ENCODE peak calls at places on chromosomes 3 and 15, in four cellular contexts. One of them, this sample, is unnamed.
A peak's percentile ranks its signal among the peaks of the same experiment; 100 is the strongest.

GRCh38 chr3:110174908-110175307 is 837.6 kb upstream of the DPPA4 start:
- DNase-seq in HepG2: no peak
- DNase-seq in K562: no peak
- DNase-seq in H1: no peak
- DNase-seq in this sample: no peak

GRCh38 chr3:159987291-159987711 is 1.3 kb upstream of the IL12A start:
- DNase-seq in HepG2: no peak
- DNase-seq in K562: no peak
- DNase-seq in H1: no peak
- DNase-seq in this sample: no peak

GRCh38 chr3:84039091-84039490 is 919.7 kb upstream of the CADM2 start:
- DNase-seq in HepG2: no peak
- DNase-seq in K562: no peak
- DNase-seq in H1: no peak
- DNase-seq in this sample: no peak

GRCh38 chr3:49469037-49469875 is 811 bp upstream of the DAG1 start:
- DNase-seq in HepG2: peak; percentile 52
- DNase-seq in K562: peak; percentile 28
- DNase-seq in H1: peak; percentile 65
- DNase-seq in this sample: no peak

GRCh38 chr3:135055449-135055848 is 260.4 kb downstream of the EPHB1 start:
- DNase-seq in HepG2: no peak
- DNase-seq in K562: no peak
- DNase-seq in H1: no peak
- DNase-seq in this sample: no peak

GRCh38 chr3:77815467-77815866 is 775.6 kb downstream of the ROBO2 start:
- DNase-seq in HepG2: peak; percentile 1
- DNase-seq in K562: no peak
- DNase-seq in H1: no peak
- DNase-seq in this sample: no peak

GRCh38 chr3:195182470-195182795 is 88.5 kb downstream of the XXYLT1 start:
- DNase-seq in HepG2: no peak
- DNase-seq in K562: no peak
- DNase-seq in H1: no peak
- DNase-seq in this sample: no peak

GRCh38 chr3:72906154-72906553 is 18.3 kb downstream of the GXYLT2 start:
- DNase-seq in HepG2: no peak
- DNase-seq in K562: no peak
- DNase-seq in H1: no peak
- DNase-seq in this sample: no peak

GRCh38 chr3:39141211-39141995 is 12.0 kb downstream of the CSRNP1 start:
- DNase-seq in HepG2: no peak
- DNase-seq in K562: peak; percentile 40
- DNase-seq in H1: no peak
- DNase-seq in this sample: no peak

GRCh38 chr15:90257776-90258175 is 7.7 kb upstream of the NGRN start:
- DNase-seq in HepG2: no peak
- DNase-seq in K562: no peak
- DNase-seq in H1: no peak
- DNase-seq in this sample: no peak

GRCh38 chr15:40470423-40471104 is at the start of gene CHST14:
- DNase-seq in HepG2: peak; percentile 56
- DNase-seq in K562: peak; percentile 89
- DNase-seq in H1: peak; percentile 27
- DNase-seq in this sample: no peak

GRCh38 chr3:172034786-172035685 is 4.3 kb upstream of the FNDC3B start:
- DNase-seq in HepG2: no peak
- DNase-seq in K562: peak; percentile 47
- DNase-seq in H1: no peak
- DNase-seq in this sample: peak; percentile 37

DNA sequence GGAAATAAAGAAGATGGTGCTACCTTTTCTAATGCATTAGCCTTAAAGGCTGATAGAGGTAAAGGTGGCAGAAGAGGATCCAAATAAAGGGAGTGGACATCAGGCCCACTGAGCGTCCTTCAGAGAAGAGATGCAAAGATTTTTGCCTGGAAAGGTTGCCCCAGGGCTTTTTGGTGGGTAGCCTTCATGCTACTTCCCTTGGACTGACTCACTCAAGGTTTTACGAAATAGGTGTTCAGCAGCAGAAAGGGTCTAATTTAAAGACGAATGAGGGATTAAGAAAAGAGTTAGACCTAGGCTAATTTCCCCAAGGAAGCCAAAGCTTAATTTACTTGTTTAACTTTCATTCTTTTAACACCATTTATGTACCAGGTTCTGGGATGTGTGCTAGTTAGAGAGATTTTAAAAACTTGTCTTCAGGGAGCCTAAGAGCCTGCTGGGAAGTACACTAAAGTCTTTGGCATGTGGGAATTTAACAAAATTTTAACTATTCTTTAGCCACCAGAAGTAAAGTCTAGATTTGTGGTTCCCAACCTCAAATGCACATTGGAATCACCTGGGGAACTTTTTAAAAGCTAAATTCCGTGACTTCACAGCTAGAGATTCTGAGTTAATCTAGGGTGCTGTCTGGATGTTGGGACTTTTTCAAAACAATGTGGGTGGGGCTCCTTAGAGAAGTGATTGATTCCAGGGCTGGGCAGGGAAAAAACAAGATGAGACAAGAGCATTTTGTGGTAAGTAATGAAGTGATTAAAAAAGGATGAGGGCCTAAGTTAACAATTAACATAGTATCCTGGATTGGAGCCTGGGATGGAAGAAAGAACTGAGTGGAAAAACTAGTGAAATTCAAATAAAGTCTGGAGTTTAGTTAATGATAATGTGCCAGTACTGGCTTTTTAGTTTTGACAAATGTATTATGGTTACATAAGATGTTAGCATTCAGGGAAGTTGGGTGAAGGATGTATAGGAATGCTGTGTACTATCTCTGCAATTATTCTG is 3.4 kb downstream of the IL20RB start:
- DNase-seq in HepG2: no peak
- DNase-seq in K562: no peak
- DNase-seq in H1: no peak
- DNase-seq in this sample: peak; percentile 44
- TF ChIP-seq FOSL1 in HepG2: no peak
- TF ChIP-seq FOSL1 in K562: no peak
- TF ChIP-seq FOSL1 in H1: no peak
- TF ChIP-seq FOSL1 in this sample: peak; percentile 60

GRCh38 chr15:85772668-85773067 is 22.1 kb downstream of the KLHL25 start:
- DNase-seq in HepG2: no peak
- DNase-seq in K562: no peak
- DNase-seq in H1: no peak
- DNase-seq in this sample: no peak
- TF ChIP-seq SP1 in HepG2: no peak
- TF ChIP-seq SP1 in K562: no peak
- TF ChIP-seq SP1 in H1: no peak
- TF ChIP-seq SP1 in this sample: no peak

GRCh38 chr3:126307083-126307482 is 50.1 kb downstream of the KLF15 start:
- DNase-seq in HepG2: no peak
- DNase-seq in K562: no peak
- DNase-seq in H1: no peak
- DNase-seq in this sample: no peak

GRCh38 chr3:126304704-126305103 is 52.5 kb downstream of the KLF15 start:
- DNase-seq in HepG2: no peak
- DNase-seq in K562: no peak
- DNase-seq in H1: no peak
- DNase-seq in this sample: no peak

GRCh38 chr3:126304291-126304690 is 52.9 kb downstream of the KLF15 start:
- DNase-seq in HepG2: no peak
- DNase-seq in K562: no peak
- DNase-seq in H1: no peak
- DNase-seq in this sample: no peak

GRCh38 chr3:126306397-126306796 is 50.8 kb downstream of the KLF15 start:
- DNase-seq in HepG2: no peak
- DNase-seq in K562: no peak
- DNase-seq in H1: no peak
- DNase-seq in this sample: no peak

GRCh38 chr3:126305427-126305826 is 51.8 kb downstream of the KLF15 start:
- DNase-seq in HepG2: no peak
- DNase-seq in K562: no peak
- DNase-seq in H1: no peak
- DNase-seq in this sample: no peak
- TF ChIP-seq FOSL1 in HepG2: no peak
- TF ChIP-seq FOSL1 in K562: no peak
- TF ChIP-seq FOSL1 in H1: no peak
- TF ChIP-seq FOSL1 in this sample: no peak

GRCh38 chr3:61530355-61530754 is 31.0 kb upstream of the PTPRG start:
- DNase-seq in HepG2: peak; percentile 59
- DNase-seq in K562: peak; percentile 4
- DNase-seq in H1: no peak
- DNase-seq in this sample: peak; percentile 49
- TF ChIP-seq SP1 in HepG2: no peak
- TF ChIP-seq SP1 in K562: no peak
- TF ChIP-seq SP1 in H1: no peak
- TF ChIP-seq SP1 in this sample: no peak

GRCh38 chr15:93052090-93052892 is 36.7 kb downstream of the RGMA start:
- DNase-seq in HepG2: no peak
- DNase-seq in K562: peak; percentile 53
- DNase-seq in H1: no peak
- DNase-seq in this sample: no peak
- TF ChIP-seq FOSL1 in HepG2: no peak
- TF ChIP-seq FOSL1 in K562: no peak
- TF ChIP-seq FOSL1 in H1: no peak
- TF ChIP-seq FOSL1 in this sample: no peak

DNA sequence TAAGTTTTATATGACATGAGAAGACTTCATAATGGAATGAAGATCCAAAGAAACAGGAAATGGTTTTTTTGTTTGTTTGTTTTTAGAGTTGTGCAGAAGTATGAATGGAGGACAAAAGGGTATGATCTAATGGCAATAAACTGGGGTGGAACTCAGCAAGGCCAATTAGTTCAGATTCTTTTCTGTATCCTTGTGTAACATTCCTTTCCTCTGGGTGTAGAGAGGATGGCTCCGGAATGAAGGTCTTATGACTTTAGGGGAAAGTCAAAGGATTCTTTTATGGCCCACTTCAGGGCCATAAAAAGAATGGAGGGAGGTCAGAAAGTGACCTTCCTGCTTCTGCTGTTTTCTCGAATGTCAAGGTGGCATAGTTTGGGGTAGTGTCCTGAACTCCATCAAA is 152.6 kb downstream of the DPH6 start:
- DNase-seq in HepG2: no peak
- DNase-seq in K562: no peak
- DNase-seq in H1: no peak
- DNase-seq in this sample: no peak
- TF ChIP-seq SP1 in HepG2: no peak
- TF ChIP-seq SP1 in K562: no peak
- TF ChIP-seq SP1 in H1: no peak
- TF ChIP-seq SP1 in this sample: no peak

GRCh38 chr3:27483117-27484001 is 825 bp downstream of the SLC4A7 start:
- DNase-seq in HepG2: peak; percentile 35
- DNase-seq in K562: peak; percentile 11
- DNase-seq in H1: no peak
- DNase-seq in this sample: no peak
- TF ChIP-seq FOSL1 in HepG2: no peak
- TF ChIP-seq FOSL1 in K562: no peak
- TF ChIP-seq FOSL1 in H1: no peak
- TF ChIP-seq FOSL1 in this sample: no peak

GRCh38 chr3:150342951-150343468 is 65.1 kb upstream of the TSC22D2 start:
- DNase-seq in HepG2: no peak
- DNase-seq in K562: no peak
- DNase-seq in H1: no peak
- DNase-seq in this sample: no peak

GRCh38 chr3:150344079-150344478 is 64.0 kb upstream of the TSC22D2 start:
- DNase-seq in HepG2: no peak
- DNase-seq in K562: no peak
- DNase-seq in H1: no peak
- DNase-seq in this sample: no peak

GRCh38 chr3:150345021-150345538 is 63.0 kb upstream of the TSC22D2 start:
- DNase-seq in HepG2: peak; percentile 55
- DNase-seq in K562: no peak
- DNase-seq in H1: no peak
- DNase-seq in this sample: peak; percentile 98

GRCh38 chr3:150346956-150347863 is 60.9 kb upstream of the TSC22D2 start:
- DNase-seq in HepG2: no peak
- DNase-seq in K562: no peak
- DNase-seq in H1: no peak
- DNase-seq in this sample: no peak

GRCh38 chr3:150341893-150342292 is 66.2 kb upstream of the TSC22D2 start:
- DNase-seq in HepG2: no peak
- DNase-seq in K562: no peak
- DNase-seq in H1: no peak
- DNase-seq in this sample: no peak
- TF ChIP-seq SP1 in HepG2: no peak
- TF ChIP-seq SP1 in K562: no peak
- TF ChIP-seq SP1 in H1: no peak
- TF ChIP-seq SP1 in this sample: no peak

DNA sequence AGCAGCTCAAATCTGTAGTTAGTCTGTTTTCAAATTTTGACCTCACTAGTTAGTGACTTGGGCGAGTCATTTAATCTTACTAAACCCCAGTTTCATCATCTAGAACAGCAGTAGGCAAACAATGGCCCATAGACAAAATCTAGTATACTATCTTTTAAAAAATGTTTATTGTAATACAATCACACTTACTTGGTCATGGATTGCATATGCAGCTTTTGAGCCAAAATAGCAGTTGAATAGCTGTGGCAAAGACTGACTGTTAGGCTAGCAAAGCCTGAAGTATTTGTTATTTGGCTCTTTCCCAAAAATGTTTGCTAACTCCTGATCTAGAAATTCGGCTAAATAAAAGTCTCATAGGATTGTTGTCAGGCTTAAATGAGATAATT is 350.9 kb downstream of the NSUN3 start:
- DNase-seq in HepG2: no peak
- DNase-seq in K562: no peak
- DNase-seq in H1: no peak
- DNase-seq in this sample: no peak
- TF ChIP-seq FOSL1 in HepG2: no peak
- TF ChIP-seq FOSL1 in K562: no peak
- TF ChIP-seq FOSL1 in H1: no peak
- TF ChIP-seq FOSL1 in this sample: no peak